ENCODE peak calls at places on chromosomes 11 and 22, in nine cellular contexts. K, T, V, I, U, Z, Q, D and J are unnamed samples.
A peak's percentile ranks its signal among the peaks of the same experiment; 100 is the strongest.

GRCh38 chr11:118290923-118291322 is 13.6 kb upstream of the CD3E start:
- DNase-seq in K (no peak), D (peak; percentile 29), Q (no peak), V (peak; percentile 66), Z (no peak), I (no peak), U (no peak), T (no peak), J (peak; percentile 64)

GRCh38 chr11:107370390-107370789 is 87.2 kb downstream of the CWF19L2 start:
- DNase-seq in U (peak; percentile 4), I (no peak), K (no peak), Z (no peak), Q (no peak), T (peak; percentile 0), D (no peak), V (no peak), J (no peak)

GRCh38 chr11:118635237-118635591 is 27.8 kb downstream of the PHLDB1 start:
- DNase-seq in U (no peak), Z (no peak), K (no peak), D (no peak), Q (no peak), I (no peak), V (no peak), T (no peak), J (no peak)

GRCh38 chr22:17366830-17367229 is 2.4 kb upstream of the CECR2 start:
- DNase-seq in Z (no peak), K (no peak), U (no peak), I (no peak), Q (no peak), D (peak; percentile 77), T (no peak), V (peak; percentile 28), J (no peak)

GRCh38 chr11:35918716-35919115 is 25.1 kb upstream of the LDLRAD3 start:
- DNase-seq in V (no peak), Q (no peak), D (no peak), U (no peak), Z (no peak), T (no peak), I (no peak), K (no peak), J (no peak)

GRCh38 chr11:130631119-130631518 is 182.7 kb downstream of the ADAMTS15 start:
- DNase-seq in Q (no peak), T (peak; percentile 87), Z (no peak), K (no peak), U (peak; percentile 75), V (peak; percentile 31), I (peak; percentile 93), D (no peak), J (peak; percentile 50)

GRCh38 chr11:10379022-10379421 is 74.1 kb downstream of the ADM start:
- DNase-seq in Q (no peak), V (no peak), I (no peak), T (peak; percentile 28), Z (no peak), K (no peak), U (no peak), D (peak; percentile 21), J (peak; percentile 36)

GRCh38 chr11:114160884-114161283 is 101.4 kb downstream of the ZBTB16 start:
- DNase-seq in V (no peak), T (no peak), D (no peak), K (no peak), U (no peak), Z (no peak), Q (no peak), I (no peak), J (no peak)

GRCh38 chr11:132402056-132402684 is 1031.8 kb downstream of the NTM start:
- DNase-seq in V (no peak), I (peak; percentile 57), K (no peak), U (peak; percentile 33), Z (no peak), Q (no peak), D (no peak), T (no peak), J (no peak)

GRCh38 chr11:198236-198806 is 5.4 kb downstream of the SCGB1C1 start:
- DNase-seq in Q (no peak), K (peak; percentile 69), Z (peak; percentile 70), D (no peak), T (no peak), V (no peak), U (no peak), I (no peak), J (no peak)

GRCh38 chr22:50581031-50581949 is 1.4 kb downstream of the CHKB start:
- DNase-seq in T (no peak), Z (peak; percentile 59), D (no peak), U (no peak), V (no peak), Q (no peak), I (no peak), K (no peak), J (no peak)

GRCh38 chr11:42824067-42824466 is 487.7 kb upstream of the API5 start:
- DNase-seq in V (no peak), Q (no peak), D (no peak), T (no peak), I (no peak), Z (no peak), U (no peak), K (no peak), J (no peak)

GRCh38 chr11:74650498-74650897 is 58.1 kb downstream of the POLD3 start:
- DNase-seq in T (no peak), U (no peak), V (no peak), Z (no peak), I (no peak), D (no peak), Q (no peak), K (no peak), J (no peak)

GRCh38 chr11:90449643-90450042 is 226.8 kb upstream of the CHORDC1 start:
- DNase-seq in U (no peak), I (no peak), V (no peak), T (no peak), K (no peak), Z (no peak), D (no peak), Q (no peak), J (no peak)

GRCh38 chr11:76562541-76562940 is 108.0 kb downstream of the LRRC32 start:
- DNase-seq in D (no peak), I (no peak), Z (no peak), K (no peak), V (no peak), U (no peak), Q (no peak), T (no peak), J (no peak)

GRCh38 chr11:11074686-11075370 is 217.0 kb upstream of the ZBED5 start:
- DNase-seq in U (no peak), K (no peak), Q (no peak), T (no peak), I (no peak), D (no peak), V (peak; percentile 9), Z (no peak), J (no peak)

GRCh38 chr11:94111660-94112059 is 17.0 kb upstream of the PANX1 start:
- DNase-seq in D (no peak), U (no peak), T (no peak), I (no peak), V (no peak), K (no peak), Z (no peak), Q (no peak), J (no peak)

GRCh38 chr11:120324932-120325810 is at the start of gene TLCD5:
- DNase-seq in Z (peak; percentile 90), K (no peak), D (peak; percentile 29), T (no peak), I (peak; percentile 63), U (peak; percentile 60), Q (peak; percentile 72), V (peak; percentile 74), J (peak; percentile 72)

GRCh38 chr11:114057147-114057546 is 2.4 kb upstream of the ZBTB16 start:
- DNase-seq in V (no peak), Q (peak; percentile 31), Z (no peak), U (no peak), T (no peak), D (no peak), K (no peak), I (no peak), J (no peak)

GRCh38 chr22:46309526-46310085 is 12.9 kb downstream of the GTSE1 start:
- DNase-seq in I (no peak), K (no peak), Q (no peak), Z (peak; percentile 37), T (no peak), D (no peak), V (no peak), U (no peak), J (no peak)

GRCh38 chr11:61694971-61695706 is 14.9 kb downstream of the DAGLA start:
- DNase-seq in K (no peak), D (no peak), V (peak; percentile 13), T (no peak), Z (no peak), U (no peak), Q (peak; percentile 89), I (no peak), J (no peak)

GRCh38 chr22:34688825-34689224 is 377.1 kb upstream of the ISX start:
- DNase-seq in K (no peak), T (no peak), V (no peak), D (no peak), I (no peak), Q (no peak), U (no peak), Z (no peak), J (no peak)

GRCh38 chr11:106939157-106939556 is 79.1 kb downstream of the GUCY1A2 start:
- DNase-seq in D (no peak), V (no peak), I (no peak), Q (no peak), Z (no peak), U (no peak), K (no peak), T (no peak), J (no peak)

GRCh38 chr11:122023614-122024250 is 92.3 kb downstream of the BLID start:
- DNase-seq in D (no peak), Q (no peak), K (no peak), V (no peak), T (no peak), U (no peak), I (no peak), Z (no peak), J (peak; percentile 27)

GRCh38 chr22:48389916-48390315 is 1437.8 kb downstream of the BRD1 start:
- DNase-seq in Z (no peak), T (no peak), K (no peak), U (no peak), Q (no peak), I (no peak), D (no peak), V (no peak), J (no peak)

GRCh38 chr11:128610765-128611617 is 23.6 kb upstream of the ETS1 start:
- DNase-seq in U (no peak), K (no peak), Z (no peak), D (no peak), I (no peak), V (no peak), T (no peak), Q (no peak), J (peak; percentile 81)

GRCh38 chr11:45848654-45849081 is 1.4 kb downstream of the CRY2 start:
- DNase-seq in T (no peak), Z (no peak), Q (peak; percentile 58), D (peak; percentile 43), V (no peak), K (no peak), I (no peak), U (no peak), J (no peak)